ENCODE peak calls at places on chromosome 4, in nine cellular contexts. X, T, R, V, W, F, G, L and P are unnamed samples.

GRCh38 chr4:55866973-55867574 is 13.6 kb downstream of the EXOC1 start:
- DNase-seq in X (peak), T (peak), R (no peak), V (peak), W (peak), F (peak), G (no peak), L (peak), P (no peak)

GRCh38 chr4:40255722-40256281 is 59.0 kb downstream of the RHOH start:
- DNase-seq in X (no peak), T (peak), R (no peak), V (peak), W (peak), F (no peak), G (no peak), L (peak), P (no peak)

GRCh38 chr4:132619968-132620367 is 529.1 kb upstream of the PCDH10 start:
- DNase-seq in X (no peak), T (no peak), R (no peak), V (no peak), W (no peak), F (no peak), G (no peak), L (no peak), P (no peak)

GRCh38 chr4:38582445-38582844 is 81.6 kb upstream of the KLF3 start:
- DNase-seq in X (no peak), T (no peak), R (no peak), V (no peak), W (no peak), F (no peak), G (no peak), L (no peak), P (no peak)

GRCh38 chr4:100168521-100168920 is 21.7 kb downstream of the DDIT4L start:
- DNase-seq in X (no peak), T (no peak), R (no peak), V (peak), W (peak), F (no peak), G (no peak), L (no peak), P (no peak)

GRCh38 chr4:171962110-171962509 is 148.9 kb downstream of the GALNTL6 start:
- DNase-seq in X (no peak), T (no peak), R (no peak), V (no peak), W (no peak), F (no peak), G (no peak), L (no peak), P (no peak)

GRCh38 chr4:56958111-56958517 is 19.3 kb downstream of the NOA1 start:
- DNase-seq in X (no peak), T (no peak), R (peak), V (peak), W (peak), F (no peak), G (peak), L (peak), P (no peak)

GRCh38 chr4:89899157-89899556 is 4.5 kb downstream of the MMRN1 start:
- DNase-seq in X (no peak), T (no peak), R (no peak), V (no peak), W (no peak), F (no peak), G (no peak), L (no peak), P (no peak)

GRCh38 chr4:150305995-150306394 is 227.8 kb downstream of the DCLK2 start:
- DNase-seq in X (no peak), T (no peak), R (no peak), V (peak), W (peak), F (no peak), G (no peak), L (no peak), P (no peak)

GRCh38 chr4:7034262-7035081 is 8.7 kb upstream of the TADA2B start:
- DNase-seq in X (no peak), T (peak), R (no peak), V (no peak), W (peak), F (no peak), G (no peak), L (no peak), P (no peak)

GRCh38 chr4:140071806-140072205 is 82.2 kb downstream of the MAML3 start:
- DNase-seq in X (peak), T (peak), R (no peak), V (peak), W (peak), F (peak), G (peak), L (no peak), P (peak)

GRCh38 chr4:37537484-37537883 is 148.7 kb downstream of the RELL1 start:
- DNase-seq in X (no peak), T (no peak), R (no peak), V (no peak), W (no peak), F (no peak), G (no peak), L (no peak), P (no peak)

GRCh38 chr4:184814686-184815045 is 11.1 kb downstream of the ACSL1 start:
- DNase-seq in X (no peak), T (no peak), R (no peak), V (no peak), W (no peak), F (no peak), G (no peak), L (no peak), P (no peak)

GRCh38 chr4:173835863-173836262 is 305.8 kb upstream of the HAND2 start:
- DNase-seq in X (no peak), T (peak), R (no peak), V (peak), W (peak), F (no peak), G (peak), L (no peak), P (no peak)

GRCh38 chr4:145099653-145100052 is 1.5 kb downstream of the ABCE1 start:
- DNase-seq in X (no peak), T (no peak), R (no peak), V (no peak), W (peak), F (no peak), G (no peak), L (no peak), P (peak)

GRCh38 chr4:138977525-138977924 is 38.1 kb upstream of the NOCT start:
- DNase-seq in X (no peak), T (no peak), R (no peak), V (no peak), W (no peak), F (no peak), G (no peak), L (no peak), P (peak)

GRCh38 chr4:118762146-118762545 is 73.8 kb downstream of the SEC24D start:
- DNase-seq in X (no peak), T (no peak), R (no peak), V (no peak), W (no peak), F (no peak), G (no peak), L (no peak), P (no peak)

GRCh38 chr4:84258905-84259830 is 239.9 kb downstream of the NKX6-1 start:
- DNase-seq in X (no peak), T (peak), R (no peak), V (peak), W (peak), F (no peak), G (no peak), L (peak), P (no peak)

GRCh38 chr4:98625399-98625798 is 33.0 kb downstream of the TSPAN5 start:
- DNase-seq in X (no peak), T (no peak), R (no peak), V (no peak), W (no peak), F (no peak), G (no peak), L (no peak), P (no peak)

GRCh38 chr4:140812916-140813315 is 56.7 kb upstream of the TBC1D9 start:
- DNase-seq in X (no peak), T (no peak), R (no peak), V (no peak), W (no peak), F (no peak), G (no peak), L (no peak), P (no peak)

GRCh38 chr4:95504488-95504887 is 44.3 kb downstream of the UNC5C start:
- DNase-seq in X (no peak), T (no peak), R (no peak), V (no peak), W (no peak), F (no peak), G (no peak), L (no peak), P (no peak)

GRCh38 chr4:56048621-56049427 is 100.1 kb downstream of the CEP135 start:
- DNase-seq in X (peak), T (peak), R (peak), V (peak), W (peak), F (peak), G (peak), L (peak), P (no peak)

GRCh38 chr4:122827899-122828601 is 1.4 kb downstream of the FGF2 start:
- DNase-seq in X (peak), T (peak), R (no peak), V (peak), W (peak), F (peak), G (no peak), L (peak), P (peak)

GRCh38 chr4:26433556-26433955 is 56.7 kb downstream of the CCKAR start:
- DNase-seq in X (no peak), T (no peak), R (no peak), V (no peak), W (peak), F (no peak), G (no peak), L (no peak), P (no peak)

GRCh38 chr4:22848332-22848731 is 155.6 kb downstream of the GBA3 start:
- DNase-seq in X (no peak), T (no peak), R (no peak), V (no peak), W (no peak), F (no peak), G (no peak), L (no peak), P (no peak)

GRCh38 chr4:16794816-16795445 is 103.5 kb downstream of the LDB2 start:
- DNase-seq in X (peak), T (peak), R (peak), V (peak), W (peak), F (no peak), G (peak), L (no peak), P (peak)

GRCh38 chr4:39043697-39044363 is 11.6 kb upstream of the TMEM156 start:
- DNase-seq in X (no peak), T (no peak), R (no peak), V (peak), W (peak), F (no peak), G (peak), L (no peak), P (no peak)

GRCh38 chr4:84490663-84491062 is 8.4 kb downstream of the NKX6-1 start:
- DNase-seq in X (no peak), T (no peak), R (no peak), V (no peak), W (no peak), F (no peak), G (no peak), L (no peak), P (no peak)